ENCODE peak calls at places on chromosomes 12 and 14, in seven cellular contexts. A is fibroblast of lung, T is fibroblast of villous mesenchyme, H is cardiac fibroblast, R is tibial artery, B is HCT116, M is Panc1. X is an unnamed sample.

GRCh38 chr12:95701722-95702418 is 88.7 kb downstream of the NTN4 start:
- DNase-seq in A (no peak), T (no peak), B (no peak), R (no peak), H (peak; percentile 30), M (no peak), X (no peak)

GRCh38 chr12:52191841-52192791 is at the start of gene KRT80:
- DNase-seq in B (peak; percentile 97), R (peak; percentile 96), M (peak; percentile 96), A (peak; percentile 98), H (peak; percentile 99), T (peak; percentile 98), X (peak; percentile 94)

GRCh38 chr14:58752280-58752679 is 114.5 kb downstream of the DACT1 start:
- DNase-seq in H (no peak), A (peak; percentile 41), B (no peak), M (no peak), T (no peak), R (no peak), X (no peak)

GRCh38 chr12:91994208-91994797 is 151.3 kb downstream of the BTG1 start:
- DNase-seq in T (no peak), H (no peak), M (no peak), B (no peak), R (no peak), A (no peak), X (no peak)

GRCh38 chr12:52585951-52586350 is 12.3 kb upstream of the KRT74 start:
- DNase-seq in A (no peak), R (peak; percentile 11), T (no peak), B (no peak), H (no peak), M (no peak), X (no peak)

GRCh38 chr12:123389560-123390351 is 5.8 kb downstream of the KMT5A start:
- DNase-seq in T (peak; percentile 30), B (no peak), H (peak; percentile 35), A (no peak), M (no peak), R (peak; percentile 75), X (peak; percentile 58)

GRCh38 chr14:63893701-63894458 is 41.1 kb downstream of the SYNE2 start:
- DNase-seq in R (peak; percentile 89), H (peak; percentile 91), A (peak; percentile 93), B (no peak), M (no peak), T (peak; percentile 91), X (peak; percentile 23)

GRCh38 chr14:21527320-21527679 is 1.2 kb upstream of the SALL2 start:
- DNase-seq in T (no peak), B (no peak), R (no peak), A (no peak), M (no peak), H (no peak), X (no peak)

GRCh38 chr12:12265571-12266388 is 1.1 kb downstream of the LRP6 start:
- DNase-seq in M (no peak), A (peak; percentile 66), T (peak; percentile 74), R (no peak), B (no peak), H (peak; percentile 54), X (no peak)

GRCh38 chr12:105393586-105393985 is 63.1 kb downstream of the C12orf75 start:
- DNase-seq in H (peak; percentile 51), B (no peak), A (peak; percentile 15), R (no peak), T (peak; percentile 27), M (no peak), X (no peak)

GRCh38 chr14:68787235-68787727 is 5.6 kb downstream of the ZFP36L1 start:
- DNase-seq in A (peak; percentile 49), R (no peak), T (no peak), M (no peak), H (no peak), B (no peak), X (no peak)

GRCh38 chr12:122356192-122356635 is 66.3 kb downstream of the CLIP1 start:
- DNase-seq in B (peak; percentile 34), M (peak; percentile 39), R (no peak), H (peak; percentile 86), A (peak; percentile 86), T (peak; percentile 80), X (no peak)

GRCh38 chr14:50041980-50042379 is 74.4 kb downstream of the VCPKMT start:
- DNase-seq in A (no peak), T (no peak), M (no peak), R (no peak), B (no peak), H (no peak), X (no peak)

GRCh38 chr12:124687695-124688301 is 120.4 kb upstream of the NCOR2 start:
- DNase-seq in A (peak; percentile 39), M (no peak), R (no peak), T (peak; percentile 41), B (no peak), H (peak; percentile 35), X (no peak)

GRCh38 chr14:24853446-24853845 is 196.5 kb downstream of the STXBP6 start:
- DNase-seq in B (no peak), R (no peak), H (no peak), A (no peak), M (no peak), T (no peak), X (no peak)

GRCh38 chr12:48978741-48979601 is 849 bp downstream of the WNT1 start:
- DNase-seq in H (no peak), M (no peak), T (no peak), R (no peak), A (no peak), B (no peak), X (no peak)
- H3K4me3 ChIP-seq in H (peak overlapping the region; percentile 13), M (peak overlapping the region; percentile 39), T (peak overlapping the region; percentile 10), R (peak overlapping the region; percentile 23), A (no peak overlapping the region), B (no peak overlapping the region), X (no peak overlapping the region)

DNA sequence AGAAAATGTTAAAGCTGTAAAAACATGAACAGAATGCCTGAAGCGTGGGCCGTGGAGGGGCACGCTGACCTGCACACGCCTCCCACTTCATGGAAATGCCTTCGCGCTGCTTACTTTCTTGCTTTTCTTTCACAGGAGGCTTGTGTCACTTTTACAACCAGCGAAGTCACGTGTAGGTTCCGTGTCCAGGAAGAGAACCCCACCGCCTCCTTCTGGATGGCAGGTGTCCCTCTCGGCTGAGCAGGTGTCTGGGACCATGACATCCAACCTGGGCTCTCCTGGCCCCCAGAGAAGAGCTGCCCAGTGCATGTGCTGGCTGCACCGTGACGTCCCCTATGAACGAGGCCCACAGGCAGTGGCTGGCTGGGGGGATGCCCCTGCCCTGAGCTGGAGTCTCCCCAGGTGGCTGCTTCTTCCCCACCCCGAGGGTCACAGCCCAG is 345.0 kb upstream of the SFSWAP start:
- DNase-seq in T (no peak), A (no peak), B (no peak), R (no peak), H (no peak), M (no peak), X (no peak)
- TF ChIP-seq CTCF in T (no peak), A (no peak), B (no peak), R (no peak), H (no peak), M (no peak), X (no peak)

DNA sequence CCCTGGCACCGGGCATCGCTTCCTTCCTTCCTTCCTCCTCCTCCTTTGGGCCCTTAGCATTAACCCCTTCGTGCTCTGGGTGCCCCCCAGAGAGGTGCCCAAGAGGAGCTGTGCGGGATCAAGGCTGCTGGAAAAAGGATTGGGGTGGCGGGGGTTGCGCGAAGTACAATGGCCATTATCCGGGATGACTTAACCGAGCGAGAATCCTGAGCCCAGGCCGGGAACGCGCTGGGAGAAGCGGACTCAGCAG is 2.8 kb downstream of the DHH start:
- DNase-seq in R (no peak), A (peak; percentile 23), T (no peak), M (no peak), B (no peak), H (peak; percentile 47), X (no peak)
- H3K4me3 ChIP-seq in R (no peak overlapping the region), A (no peak overlapping the region), T (peak overlapping the region; percentile 41), M (peak overlapping the region; percentile 52), B (no peak overlapping the region), H (peak overlapping the region; percentile 25), X (no peak overlapping the region)

GRCh38 chr12:101698782-101699347 is 1.4 kb downstream of the CHPT1 start:
- DNase-seq in B (no peak), A (peak; percentile 42), R (no peak), M (no peak), T (peak; percentile 27), H (no peak), X (no peak)
- TF ChIP-seq CTCF in B (no peak), A (peak; percentile 48), R (no peak), M (peak; percentile 55), T (peak; percentile 42), H (peak; percentile 20), X (peak; percentile 50)

GRCh38 chr14:55243813-55244212 is 27.4 kb upstream of the FBXO34 start:
- DNase-seq in B (no peak), H (no peak), A (no peak), M (no peak), T (no peak), R (no peak), X (no peak)

GRCh38 chr14:55240526-55241178 is 30.6 kb upstream of the FBXO34 start:
- DNase-seq in H (peak; percentile 79), R (no peak), A (peak; percentile 75), B (no peak), M (no peak), T (peak; percentile 51), X (no peak)

GRCh38 chr14:55233591-55233990 is 37.6 kb upstream of the FBXO34 start:
- DNase-seq in B (no peak), A (no peak), T (no peak), R (no peak), H (no peak), M (no peak), X (no peak)

GRCh38 chr14:55241673-55242072 is 29.5 kb upstream of the FBXO34 start:
- DNase-seq in M (no peak), T (no peak), H (no peak), A (no peak), B (no peak), R (no peak), X (no peak)

DNA sequence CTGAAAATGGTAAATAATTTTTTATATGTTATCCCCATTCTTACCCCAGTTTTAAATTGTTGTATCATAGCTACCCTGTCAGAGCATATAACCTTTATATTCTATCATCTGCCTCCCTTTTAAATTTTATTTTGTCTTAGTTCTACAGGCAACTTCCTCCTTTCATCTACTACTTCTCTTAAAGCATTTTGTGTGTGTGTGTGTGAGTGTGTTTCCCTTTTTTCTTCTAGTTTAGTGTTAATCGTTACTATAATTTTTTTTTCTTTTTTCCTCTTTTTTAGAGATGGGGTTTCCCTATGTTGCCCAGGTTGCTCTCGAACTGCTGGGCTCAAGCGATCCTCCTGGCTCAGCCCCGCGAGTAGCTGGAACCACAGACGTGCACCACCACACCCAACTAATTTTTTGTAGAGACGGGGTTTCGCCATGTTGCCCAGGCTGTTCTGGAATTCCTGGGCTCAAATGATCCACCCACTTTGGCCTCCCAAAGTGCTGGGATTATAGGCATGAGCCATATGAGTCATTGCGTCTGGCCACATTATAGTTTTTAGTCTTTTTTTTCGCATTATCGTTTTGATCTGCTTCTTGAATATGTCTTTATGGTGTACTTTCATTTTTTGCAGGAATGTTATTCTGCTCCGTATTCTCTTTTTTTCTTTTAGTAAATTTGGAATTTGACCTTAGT is 33.1 kb upstream of the FBXO34 start:
- DNase-seq in H (no peak), T (peak; percentile 36), M (no peak), R (no peak), B (no peak), A (no peak), X (no peak)
- H3K4me3 ChIP-seq in H (no peak overlapping the region), T (no peak overlapping the region), M (no peak overlapping the region), R (no peak overlapping the region), B (no peak overlapping the region), A (no peak overlapping the region), X (no peak overlapping the region)